ENCODE peak calls at places on chromosome 4, in ten cellular contexts. G is MM.1S, S is testis, T is foreskin fibroblast, Y is choroid plexus epithelial cell, P is esophagus squamous epithelium, C is vagina, L is tibial artery, H is body of pancreas, I is cardiac fibroblast. X is an unnamed sample.

GRCh38 chr4:113049421-113050355 is at the start of gene ANK2:
- DNase-seq in C (no peak), S (no peak), L (no peak), P (no peak), H (no peak), T (no peak), Y (no peak), I (no peak), G (no peak), X (no peak)

GRCh38 chr4:94339779-94340178 is 2.9 kb downstream of the HPGDS start:
- DNase-seq in Y (no peak), T (no peak), P (no peak), S (no peak), H (no peak), G (no peak), L (no peak), C (no peak), I (no peak), X (no peak)

GRCh38 chr4:101367201-101367600 is 19.9 kb upstream of the PPP3CA start:
- DNase-seq in I (peak), L (no peak), Y (peak), P (no peak), T (peak), H (no peak), C (no peak), G (no peak), S (no peak), X (peak)

GRCh38 chr4:112411781-112412281 is 104.1 kb downstream of the NEUROG2 start:
- DNase-seq in H (no peak), Y (no peak), S (no peak), P (no peak), L (no peak), C (no peak), I (no peak), T (no peak), G (no peak), X (no peak)

GRCh38 chr4:26248647-26249046 is 72.2 kb upstream of the RBPJ start:
- DNase-seq in L (no peak), S (peak), I (peak), G (no peak), P (no peak), T (peak), C (no peak), Y (peak), H (peak), X (peak)

GRCh38 chr4:153782567-153782966 is 6.3 kb downstream of the SFRP2 start:
- DNase-seq in S (no peak), P (no peak), L (no peak), G (no peak), C (no peak), H (no peak), I (no peak), T (peak), Y (peak), X (no peak)

GRCh38 chr4:78671812-78672440 is 104.2 kb upstream of the BMP2K start:
- DNase-seq in G (no peak), C (no peak), S (no peak), P (no peak), Y (no peak), I (no peak), H (no peak), L (no peak), T (no peak), X (no peak)

GRCh38 chr4:151951727-151952078 is 190.9 kb upstream of the GATB start:
- DNase-seq in C (no peak), S (no peak), T (no peak), G (no peak), I (no peak), Y (no peak), H (no peak), L (no peak), P (no peak), X (no peak)

GRCh38 chr4:116180056-116180690 is 905.2 kb downstream of the TRAM1L1 start:
- DNase-seq in I (peak), S (no peak), P (no peak), C (no peak), H (no peak), T (no peak), L (no peak), Y (peak), G (no peak), X (no peak)

GRCh38 chr4:142353149-142353738 is 492.9 kb downstream of the INPP4B start:
- DNase-seq in C (no peak), I (peak), S (peak), T (peak), Y (peak), P (no peak), L (no peak), G (peak), H (peak), X (peak)

GRCh38 chr4:124459922-124460301 is 252.6 kb downstream of the ANKRD50 start:
- DNase-seq in L (no peak), Y (peak), H (no peak), C (no peak), S (no peak), I (peak), T (no peak), G (no peak), P (no peak), X (no peak)

GRCh38 chr4:112923514-112923913 is 125.9 kb upstream of the ANK2 start:
- DNase-seq in H (no peak), S (no peak), C (no peak), G (no peak), L (no peak), P (no peak), T (no peak), I (no peak), Y (no peak), X (no peak)

GRCh38 chr4:112519689-112520597 is 4.0 kb upstream of the NEUROG2 start:
- DNase-seq in T (no peak), I (no peak), S (no peak), P (no peak), L (no peak), C (no peak), Y (no peak), G (no peak), H (no peak), X (no peak)

GRCh38 chr4:176788971-176789370 is 3.8 kb downstream of the VEGFC start:
- DNase-seq in G (no peak), Y (no peak), P (no peak), T (no peak), C (no peak), L (no peak), I (no peak), S (no peak), H (no peak), X (no peak)

GRCh38 chr4:184588893-184589292 is 60.4 kb downstream of the CASP3 start:
- DNase-seq in Y (peak), L (no peak), G (no peak), S (no peak), H (no peak), T (no peak), I (peak), P (no peak), C (no peak), X (no peak)

GRCh38 chr4:183362916-183363542 is 40.8 kb upstream of the CLDN24 start:
- DNase-seq in I (peak), T (no peak), L (no peak), Y (peak), H (no peak), G (no peak), C (no peak), P (no peak), S (no peak), X (no peak)

GRCh38 chr4:187555174-187555573 is 440.4 kb upstream of the ZFP42 start:
- DNase-seq in Y (no peak), P (no peak), S (no peak), C (no peak), L (no peak), H (no peak), G (no peak), I (no peak), T (no peak), X (no peak)

GRCh38 chr4:55554453-55555030 is 7.8 kb upstream of the CLOCK start:
- DNase-seq in S (no peak), T (peak), P (no peak), Y (peak), G (peak), L (no peak), H (no peak), C (no peak), I (peak), X (no peak)

GRCh38 chr4:80461412-80461811 is 125.9 kb downstream of the CFAP299 start:
- DNase-seq in T (no peak), C (no peak), G (no peak), I (no peak), S (no peak), H (no peak), P (no peak), Y (no peak), L (no peak), X (no peak)

GRCh38 chr4:85756938-85757337 is 282.0 kb downstream of the ARHGAP24 start:
- DNase-seq in Y (peak), L (no peak), S (no peak), G (no peak), T (peak), C (no peak), I (peak), P (no peak), H (peak), X (no peak)

GRCh38 chr4:183746305-183747229 is 87.5 kb downstream of the TRAPPC11 start:
- DNase-seq in C (no peak), Y (no peak), P (no peak), T (no peak), I (no peak), S (no peak), G (no peak), L (peak), H (peak), X (no peak)

GRCh38 chr4:27003602-27004238 is 143.1 kb downstream of the STIM2 start:
- DNase-seq in L (no peak), P (no peak), Y (peak), C (no peak), H (no peak), T (peak), I (peak), S (no peak), G (no peak), X (no peak)

GRCh38 chr4:77178560-77178959 is 21.6 kb downstream of the CCNG2 start:
- DNase-seq in I (no peak), S (no peak), Y (no peak), T (no peak), C (no peak), H (no peak), G (no peak), P (no peak), L (no peak), X (no peak)

GRCh38 chr4:78356251-78356650 is 195.3 kb upstream of the ANXA3 start:
- DNase-seq in I (no peak), T (no peak), Y (peak), G (no peak), L (no peak), H (no peak), P (no peak), S (no peak), C (no peak), X (no peak)

GRCh38 chr4:82517043-82517442 is 44.7 kb downstream of the TMEM150C start:
- DNase-seq in Y (peak), L (no peak), H (no peak), S (no peak), T (no peak), C (no peak), P (no peak), G (no peak), I (peak), X (no peak)

GRCh38 chr4:5052726-5053425 is 1.6 kb downstream of the STK32B start:
- DNase-seq in H (no peak), S (no peak), Y (no peak), T (no peak), L (no peak), G (no peak), P (no peak), I (no peak), C (peak), X (no peak)

GRCh38 chr4:164807611-164808010 is 53.7 kb downstream of the SMIM31 start:
- DNase-seq in L (no peak), Y (peak), C (no peak), P (no peak), H (no peak), G (no peak), I (no peak), S (no peak), T (no peak), X (no peak)

GRCh38 chr4:158314756-158315487 is 104.6 kb downstream of the TMEM144 start:
- DNase-seq in T (peak), H (no peak), Y (peak), I (peak), G (no peak), P (no peak), S (no peak), L (no peak), C (no peak), X (peak)

GRCh38 chr4:64718091-64718490 is 308.8 kb upstream of the TECRL start:
- DNase-seq in G (no peak), C (no peak), T (no peak), I (no peak), Y (peak), P (no peak), L (no peak), S (no peak), H (no peak), X (no peak)

DNA sequence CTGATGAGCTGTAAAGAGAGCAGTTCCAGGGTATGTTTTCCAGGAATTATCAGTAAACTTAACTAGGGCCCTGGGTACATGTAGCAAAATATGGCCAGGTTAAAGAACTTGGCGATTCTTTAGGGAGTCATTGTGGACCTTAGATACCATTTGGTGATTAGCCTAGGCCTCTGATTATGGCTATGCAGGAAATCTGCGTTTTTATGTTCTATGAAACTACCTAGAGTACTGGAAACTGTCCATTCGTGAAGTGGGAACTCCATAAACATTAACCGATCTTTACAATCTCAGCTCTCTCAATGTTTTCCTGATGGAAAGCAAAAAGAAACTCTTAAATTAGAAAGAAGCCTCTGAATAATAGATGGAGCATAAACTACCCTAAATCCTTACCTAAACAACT is 121.9 kb downstream of the SH3RF1 start:
- DNase-seq in I (no peak), L (no peak), T (no peak), H (no peak), C (no peak), S (no peak), Y (no peak), G (no peak), P (no peak), X (no peak)
- TF ChIP-seq CTCF in I (no peak), L (no peak), T (no peak), H (no peak), C (no peak), S (no peak), Y (no peak), G (no peak), P (no peak), X (no peak)

DNA sequence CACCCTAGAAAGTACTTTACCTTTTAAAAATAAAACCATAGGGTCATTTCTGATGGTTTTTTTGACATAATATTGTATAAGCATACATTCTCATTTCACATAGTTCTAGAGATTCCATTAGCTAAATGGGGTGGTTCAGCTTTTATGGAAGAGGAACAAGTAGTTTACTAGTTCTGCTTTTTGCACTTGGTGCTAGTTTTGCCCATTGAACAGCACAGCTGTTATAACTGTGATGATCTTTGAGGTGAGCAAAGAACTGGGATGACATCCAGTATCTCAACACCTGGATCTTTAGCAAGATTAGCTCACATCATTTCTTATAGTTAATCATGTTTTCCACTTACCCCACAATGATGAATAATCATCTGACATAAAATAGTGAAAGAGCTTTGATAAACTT is 40.9 kb downstream of the MOB1B start:
- DNase-seq in L (no peak), S (no peak), I (no peak), H (no peak), C (no peak), Y (no peak), P (no peak), T (no peak), G (no peak), X (no peak)
- H3K4me3 ChIP-seq in L (no peak), S (no peak), I (no peak), H (no peak), C (no peak), Y (no peak), P (no peak), T (no peak), G (no peak), X (no peak)

GRCh38 chr4:120506536-120506935 is 416.0 kb downstream of the PRDM5 start:
- DNase-seq in G (no peak), P (no peak), I (no peak), T (no peak), C (no peak), L (no peak), H (no peak), S (no peak), Y (no peak), X (no peak)
- TF ChIP-seq CTCF in G (no peak), P (no peak), I (no peak), T (no peak), C (no peak), L (no peak), H (no peak), S (no peak), Y (no peak), X (no peak)

GRCh38 chr4:41361831-41362646 is 105.3 kb downstream of the UCHL1 start:
- DNase-seq in T (no peak), C (no peak), L (no peak), P (no peak), I (no peak), S (no peak), G (no peak), H (no peak), Y (no peak), X (no peak)
- H3K4me3 ChIP-seq in T (peak), C (peak), L (peak), P (peak), I (peak), S (peak), G (no peak), H (no peak), Y (no peak), X (no peak)

DNA sequence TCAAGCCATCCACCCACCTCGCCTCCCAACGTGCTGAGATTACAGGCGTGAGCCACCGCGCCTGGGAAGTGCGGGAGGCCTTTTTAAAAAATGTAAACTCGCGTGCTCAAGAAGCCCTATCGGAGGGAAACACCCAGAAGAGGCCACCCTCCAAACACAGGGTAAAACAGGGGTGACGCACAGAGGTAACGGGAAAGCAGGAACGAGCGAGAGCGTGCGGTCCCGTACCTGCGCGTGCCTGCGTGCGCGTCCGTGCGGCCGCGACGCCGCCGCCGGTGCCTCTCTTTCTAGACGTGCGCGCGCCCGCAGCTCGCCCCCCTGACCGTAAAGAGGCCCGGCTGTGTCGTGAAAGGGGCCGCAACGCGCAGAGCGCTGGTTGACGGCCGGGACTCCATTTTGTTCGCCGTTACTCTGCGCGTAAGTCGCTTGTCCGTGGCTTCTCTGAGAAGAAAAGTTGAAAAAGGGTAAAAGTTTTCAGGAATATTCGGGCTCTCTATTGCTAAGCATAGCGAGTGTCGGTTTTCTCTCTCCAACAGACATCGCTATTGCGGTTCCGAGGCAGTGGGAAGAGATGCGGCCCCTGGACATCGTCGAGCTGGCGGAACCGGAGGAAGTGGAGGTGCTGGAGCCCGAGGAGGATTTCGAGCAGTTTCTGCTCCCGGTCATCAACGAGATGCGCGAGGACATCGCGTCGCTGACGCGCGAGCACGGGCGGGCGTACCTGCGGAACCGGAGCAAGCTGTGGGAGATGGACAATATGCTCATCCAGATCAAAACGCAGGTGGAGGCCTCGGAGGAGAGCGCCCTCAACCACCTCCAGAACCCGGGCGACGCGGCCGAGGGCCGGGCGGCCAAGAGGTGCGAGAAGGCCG is at the start of gene MRFAP1:
- DNase-seq in L (peak), I (peak), T (peak), C (no peak), G (peak), H (peak), P (peak), Y (peak), S (peak), X (peak)
- TF ChIP-seq CTCF in L (no peak), I (no peak), T (no peak), C (no peak), G (no peak), H (no peak), P (no peak), Y (no peak), S (no peak), X (no peak)

GRCh38 chr4:88610771-88611170 is 18.5 kb downstream of the HERC3 start:
- DNase-seq in C (no peak), T (peak), L (peak), S (peak), Y (no peak), P (no peak), G (no peak), H (peak), I (peak), X (no peak)

GRCh38 chr4:88609387-88609786 is 17.1 kb downstream of the HERC3 start:
- DNase-seq in G (no peak), L (no peak), I (no peak), Y (no peak), C (no peak), T (no peak), H (no peak), P (no peak), S (no peak), X (no peak)

GRCh38 chr4:88605744-88606143 is 13.5 kb downstream of the HERC3 start:
- DNase-seq in P (no peak), I (no peak), Y (no peak), H (no peak), G (no peak), S (no peak), L (no peak), T (no peak), C (no peak), X (no peak)

GRCh38 chr4:88604978-88605678 is 12.8 kb downstream of the HERC3 start:
- DNase-seq in S (no peak), I (no peak), C (no peak), T (no peak), Y (no peak), L (no peak), P (no peak), H (no peak), G (no peak), X (no peak)

DNA sequence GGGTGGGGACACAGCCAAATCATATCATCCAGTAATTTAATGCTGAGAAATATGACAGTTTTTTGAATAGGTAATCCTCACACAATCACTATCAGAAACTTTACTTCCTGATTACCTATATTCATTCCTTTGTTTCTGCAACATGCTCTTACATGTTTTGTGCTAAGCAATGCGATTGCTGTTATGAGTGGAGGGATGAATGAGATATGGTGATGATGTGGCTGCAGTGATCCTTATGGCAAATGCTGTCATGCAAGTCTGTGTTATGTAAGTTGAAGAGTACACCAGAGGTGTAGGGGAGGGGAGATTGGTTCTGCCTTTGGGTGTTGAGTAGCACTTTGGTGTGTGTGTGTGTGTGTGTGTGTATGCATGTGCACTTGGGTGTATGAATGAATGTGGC is 14.6 kb downstream of the HERC3 start:
- DNase-seq in P (no peak), G (no peak), L (no peak), H (no peak), I (no peak), S (no peak), T (no peak), Y (no peak), C (no peak), X (no peak)
- H3K4me3 ChIP-seq in P (no peak), G (no peak), L (no peak), H (no peak), I (no peak), S (no peak), T (no peak), Y (no peak), C (no peak), X (no peak)

X was measured in AG04450.